ENCODE peak calls at places on chromosomes 2 and 18, in seven cellular contexts. One of them, this sample, is unnamed.

GRCh38 chr2:149431337-149431736 is 101.0 kb downstream of the LYPD6 start:
- DNase-seq in osteocyte: no peak
- DNase-seq in AG08396: no peak
- DNase-seq in activated naive CD4-positive, alpha-beta T cell: no peak
- DNase-seq in right cardiac atrium: no peak
- DNase-seq in heart right ventricle: no peak
- DNase-seq in foreskin keratinocyte: peak; percentile 34
- DNase-seq in this sample: no peak

GRCh38 chr2:8456149-8457091 is 225.4 kb upstream of the ID2 start:
- DNase-seq in foreskin keratinocyte: no peak
- DNase-seq in activated naive CD4-positive, alpha-beta T cell: no peak
- DNase-seq in right cardiac atrium: no peak
- DNase-seq in heart right ventricle: no peak
- DNase-seq in AG08396: peak; percentile 32
- DNase-seq in osteocyte: no peak
- DNase-seq in this sample: no peak

GRCh38 chr2:98127229-98127989 is 40.4 kb downstream of the VWA3B start:
- DNase-seq in activated naive CD4-positive, alpha-beta T cell: no peak
- DNase-seq in AG08396: no peak
- DNase-seq in foreskin keratinocyte: peak; percentile 69
- DNase-seq in right cardiac atrium: no peak
- DNase-seq in osteocyte: peak; percentile 60
- DNase-seq in heart right ventricle: no peak
- DNase-seq in this sample: peak; percentile 41

GRCh38 chr2:40451926-40452605 is at the start of gene SLC8A1:
- DNase-seq in osteocyte: no peak
- DNase-seq in AG08396: peak; percentile 81
- DNase-seq in activated naive CD4-positive, alpha-beta T cell: no peak
- DNase-seq in foreskin keratinocyte: no peak
- DNase-seq in heart right ventricle: no peak
- DNase-seq in right cardiac atrium: peak; percentile 38
- DNase-seq in this sample: peak; percentile 58

GRCh38 chr18:9737814-9738160 is 29.7 kb downstream of the RAB31 start:
- DNase-seq in osteocyte: no peak
- DNase-seq in AG08396: no peak
- DNase-seq in heart right ventricle: no peak
- DNase-seq in right cardiac atrium: no peak
- DNase-seq in foreskin keratinocyte: no peak
- DNase-seq in activated naive CD4-positive, alpha-beta T cell: no peak
- DNase-seq in this sample: peak; percentile 58

GRCh38 chr2:240430595-240430994 is 4.9 kb upstream of the GPC1 start:
- DNase-seq in right cardiac atrium: no peak
- DNase-seq in foreskin keratinocyte: no peak
- DNase-seq in activated naive CD4-positive, alpha-beta T cell: no peak
- DNase-seq in AG08396: no peak
- DNase-seq in heart right ventricle: no peak
- DNase-seq in osteocyte: no peak
- DNase-seq in this sample: no peak

GRCh38 chr2:119233326-119234020 is 9.8 kb downstream of the STEAP3 start:
- DNase-seq in right cardiac atrium: no peak
- DNase-seq in foreskin keratinocyte: peak; percentile 52
- DNase-seq in heart right ventricle: no peak
- DNase-seq in AG08396: peak; percentile 60
- DNase-seq in osteocyte: no peak
- DNase-seq in activated naive CD4-positive, alpha-beta T cell: no peak
- DNase-seq in this sample: no peak

GRCh38 chr2:239149501-239149900 is 251.3 kb downstream of the HDAC4 start:
- DNase-seq in right cardiac atrium: no peak
- DNase-seq in heart right ventricle: no peak
- DNase-seq in AG08396: no peak
- DNase-seq in foreskin keratinocyte: no peak
- DNase-seq in activated naive CD4-positive, alpha-beta T cell: no peak
- DNase-seq in osteocyte: no peak
- DNase-seq in this sample: no peak

GRCh38 chr2:128298846-128299507 is 19.7 kb downstream of the HS6ST1 start:
- DNase-seq in right cardiac atrium: peak; percentile 10
- DNase-seq in AG08396: no peak
- DNase-seq in heart right ventricle: no peak
- DNase-seq in osteocyte: no peak
- DNase-seq in foreskin keratinocyte: no peak
- DNase-seq in activated naive CD4-positive, alpha-beta T cell: no peak
- DNase-seq in this sample: no peak

GRCh38 chr2:240435457-240435954 is at the start of gene GPC1:
- DNase-seq in osteocyte: no peak
- DNase-seq in heart right ventricle: peak; percentile 58
- DNase-seq in activated naive CD4-positive, alpha-beta T cell: no peak
- DNase-seq in foreskin keratinocyte: no peak
- DNase-seq in AG08396: peak; percentile 97
- DNase-seq in right cardiac atrium: peak; percentile 76
- DNase-seq in this sample: peak; percentile 78

GRCh38 chr2:47666332-47666731 is 116.6 kb upstream of the MSH6 start:
- DNase-seq in foreskin keratinocyte: no peak
- DNase-seq in activated naive CD4-positive, alpha-beta T cell: no peak
- DNase-seq in right cardiac atrium: no peak
- DNase-seq in osteocyte: no peak
- DNase-seq in heart right ventricle: no peak
- DNase-seq in AG08396: no peak
- DNase-seq in this sample: no peak

This sample was measured in NCI-H774.